ENCODE peak calls at places on chromosomes 12 and 14, in ten cellular contexts. G is Ammon's horn; H is T follicular helper cell; N is naive thymus-derived CD8-positive, alpha-beta T cell; B is WTC11; Z is small intestine; O is Right ventricle myocardium inferior; F is activated naive CD8-positive, alpha-beta T cell treated with anti-CD3 and anti-CD28 coated beads, Interleukin-2, amount 50 U/mL, for 16 hours; P is HuH-7.5; Q is HCEC 1CT. U is an unnamed sample.

GRCh38 chr12:509494-509893 is 49.8 kb downstream of the B4GALNT3 start:
- DNase-seq in F (no peak), Q (no peak), N (no peak), Z (no peak), B (no peak), G (no peak), O (no peak), P (no peak), H (no peak), U (no peak)

GRCh38 chr14:103008768-103009342 is 48.5 kb downstream of the CDC42BPB start:
- DNase-seq in P (no peak), O (peak), G (no peak), F (no peak), Z (no peak), Q (no peak), B (no peak), N (no peak), H (no peak), U (peak)

GRCh38 chr12:83850531-83850930 is 1062.1 kb downstream of the SLC6A15 start:
- DNase-seq in N (no peak), F (no peak), O (no peak), H (no peak), P (no peak), Q (peak), B (no peak), G (no peak), Z (no peak), U (no peak)

GRCh38 chr12:88299567-88300101 is 157.5 kb downstream of the TMTC3 start:
- DNase-seq in N (no peak), H (no peak), O (no peak), F (no peak), P (no peak), Q (peak), Z (no peak), B (no peak), G (no peak), U (no peak)

GRCh38 chr12:116366824-116367223 is 89.3 kb upstream of the MED13L start:
- DNase-seq in B (no peak), G (no peak), O (no peak), N (no peak), H (no peak), Q (no peak), P (no peak), Z (no peak), F (no peak), U (no peak)

GRCh38 chr12:65999564-66000280 is 130.8 kb downstream of the LLPH start:
- DNase-seq in Q (peak), P (no peak), H (no peak), G (no peak), N (no peak), O (no peak), F (no peak), Z (no peak), B (no peak), U (no peak)

GRCh38 chr12:91618281-91618680 is 435.7 kb upstream of the DCN start:
- DNase-seq in Q (no peak), H (no peak), F (no peak), Z (peak), O (no peak), G (no peak), P (no peak), B (no peak), N (no peak), U (no peak)

GRCh38 chr12:52648012-52648550 is 3.9 kb downstream of the KRT2 start:
- DNase-seq in G (no peak), F (no peak), B (no peak), Q (no peak), Z (no peak), N (no peak), P (no peak), H (no peak), O (no peak), U (no peak)

GRCh38 chr12:91040356-91040755 is 17.5 kb downstream of the KERA start:
- DNase-seq in Z (no peak), Q (peak), F (no peak), H (no peak), O (no peak), B (no peak), N (no peak), G (no peak), P (no peak), U (no peak)

GRCh38 chr12:104121001-104121400 is 17.0 kb downstream of the NFYB start:
- DNase-seq in N (no peak), G (no peak), B (no peak), P (no peak), Q (peak), H (no peak), Z (no peak), O (no peak), F (no peak), U (no peak)

GRCh38 chr12:104748790-104749189 is 209.3 kb downstream of the SLC41A2 start:
- DNase-seq in O (no peak), F (no peak), Z (no peak), P (no peak), H (no peak), G (peak), Q (peak), N (no peak), B (no peak), U (no peak)